ENCODE peak calls at places on chromosome 12, in eight cellular contexts. I is amygdala, G is cardiac muscle cell, M is vagina, X is kidney tubule cell, V is HEK293T, D is kidney epithelial cell, Z is choroid plexus epithelial cell. Y is an unnamed sample.

GRCh38 chr12:124420972-124421674 is 126.2 kb downstream of the RFLNA start:
- DNase-seq in M (no peak), Z (no peak), G (no peak), I (peak), X (no peak), V (no peak), D (no peak), Y (no peak)

GRCh38 chr12:65685514-65685913 is 138.8 kb upstream of the HMGA2 start:
- DNase-seq in Z (peak), G (peak), I (no peak), D (no peak), V (peak), X (peak), M (no peak), Y (no peak)

GRCh38 chr12:6229224-6229748 is 29.1 kb downstream of the CD9 start:
- DNase-seq in M (no peak), X (no peak), Z (no peak), G (no peak), I (no peak), V (no peak), D (no peak), Y (no peak)

GRCh38 chr12:126248871-126249403 is 1183.7 kb downstream of the AACS start:
- DNase-seq in V (no peak), D (no peak), I (no peak), X (peak), M (no peak), Z (peak), G (no peak), Y (no peak)

GRCh38 chr12:1760566-1761382 is 59.6 kb upstream of the LRTM2 start:
- DNase-seq in X (peak), D (peak), I (no peak), M (no peak), G (peak), Z (peak), V (no peak), Y (no peak)

GRCh38 chr12:115998119-115998633 is 279.3 kb downstream of the MED13L start:
- DNase-seq in I (no peak), X (peak), M (no peak), V (peak), D (peak), Z (peak), G (peak), Y (no peak)

GRCh38 chr12:115004469-115005146 is 320.6 kb upstream of the TBX3 start:
- DNase-seq in I (no peak), M (no peak), Z (peak), D (no peak), V (no peak), X (peak), G (no peak), Y (no peak)

GRCh38 chr12:50620050-50620974 is 115.5 kb downstream of the DIP2B start:
- DNase-seq in X (peak), M (no peak), V (no peak), I (no peak), D (peak), G (peak), Z (peak), Y (peak)

GRCh38 chr12:24378548-24379011 is 429.1 kb upstream of the SOX5 start:
- DNase-seq in V (peak), I (no peak), G (no peak), D (no peak), Z (peak), M (no peak), X (no peak), Y (no peak)

GRCh38 chr12:106879612-106880011 is 76.1 kb upstream of the TMEM263 start:
- DNase-seq in G (no peak), M (no peak), D (no peak), I (no peak), X (no peak), V (no peak), Z (no peak), Y (no peak)

GRCh38 chr12:25789520-25789919 is 169.0 kb upstream of the RASSF8 start:
- DNase-seq in D (no peak), M (no peak), Z (peak), X (no peak), V (no peak), G (peak), I (no peak), Y (no peak)

GRCh38 chr12:128970941-128971340 is 117.7 kb downstream of the GLT1D1 start:
- DNase-seq in Z (no peak), X (no peak), G (no peak), D (no peak), I (no peak), M (no peak), V (no peak), Y (no peak)

GRCh38 chr12:126159139-126159538 is 1093.9 kb downstream of the AACS start:
- DNase-seq in D (no peak), X (no peak), M (no peak), I (no peak), Z (no peak), V (no peak), G (no peak), Y (no peak)

GRCh38 chr12:15868186-15868585 is 14.0 kb upstream of the STRAP start:
- DNase-seq in G (no peak), X (no peak), M (no peak), Z (no peak), V (no peak), I (no peak), D (no peak), Y (no peak)

GRCh38 chr12:76874491-76875190 is 4.2 kb downstream of the CSRP2 start:
- DNase-seq in G (no peak), D (no peak), V (no peak), X (no peak), Z (no peak), I (no peak), M (no peak), Y (no peak)

GRCh38 chr12:51171884-51172514 is 936 bp downstream of the TFCP2 start:
- DNase-seq in X (peak), G (peak), D (no peak), M (no peak), I (no peak), Z (peak), V (no peak), Y (no peak)

GRCh38 chr12:84954415-84954814 is 41.8 kb upstream of the SLC6A15 start:
- DNase-seq in Z (no peak), X (no peak), V (no peak), D (no peak), M (no peak), I (no peak), G (no peak), Y (no peak)

GRCh38 chr12:71125515-71125914 is 32.3 kb downstream of the TSPAN8 start:
- DNase-seq in M (no peak), G (peak), D (no peak), Z (peak), V (peak), I (no peak), X (no peak), Y (no peak)